ENCODE peak calls at places on chromosome 3, in six cellular contexts. L, S, H, A, I and U are unnamed samples.

GRCh38 chr3:38120690-38121450 is 16.1 kb downstream of the ACAA1 start:
- DNase-seq in S (no peak), A (no peak), L (no peak), H (peak), I (no peak), U (no peak)

GRCh38 chr3:3800685-3801509 is 1.7 kb downstream of the LRRN1 start:
- DNase-seq in L (peak), H (peak), S (no peak), I (peak), A (peak), U (no peak)

GRCh38 chr3:42814914-42815507 is 5.8 kb downstream of the ACKR2 start:
- DNase-seq in H (no peak), L (no peak), I (peak), A (no peak), S (no peak), U (no peak)

GRCh38 chr3:126996905-126997304 is 14.0 kb downstream of the PLXNA1 start:
- DNase-seq in I (no peak), A (no peak), L (no peak), S (peak), H (no peak), U (peak)

GRCh38 chr3:35417080-35417479 is 222.2 kb upstream of the ARPP21 start:
- DNase-seq in L (no peak), H (no peak), S (no peak), A (no peak), I (no peak), U (no peak)

GRCh38 chr3:155809181-155809580 is 3.1 kb upstream of the C3orf33 start:
- DNase-seq in S (no peak), A (no peak), L (no peak), H (no peak), I (no peak), U (peak)

GRCh38 chr3:65660000-65660598 is 378.6 kb downstream of the MAGI1 start:
- DNase-seq in L (no peak), A (no peak), I (no peak), S (no peak), H (no peak), U (no peak)

GRCh38 chr3:7504886-7505775 is 644.2 kb downstream of the GRM7 start:
- DNase-seq in I (no peak), A (peak), S (peak), H (peak), L (no peak), U (peak)

GRCh38 chr3:15899438-15899837 is 101.7 kb upstream of the ANKRD28 start:
- DNase-seq in I (no peak), H (peak), S (no peak), A (no peak), L (no peak), U (peak)

GRCh38 chr3:123773681-123774431 is 110.3 kb downstream of the MYLK start:
- DNase-seq in I (no peak), H (no peak), A (no peak), L (no peak), S (no peak), U (peak)

GRCh38 chr3:53939081-53939582 is 47.5 kb upstream of the SELENOK start:
- DNase-seq in L (no peak), I (no peak), S (no peak), H (peak), A (no peak), U (no peak)

GRCh38 chr3:99562138-99562537 is 76.3 kb upstream of the COL8A1 start:
- DNase-seq in I (peak), S (no peak), L (no peak), H (peak), A (no peak), U (peak)

GRCh38 chr3:54304867-54305266 is 182.5 kb downstream of the CACNA2D3 start:
- DNase-seq in L (no peak), S (no peak), A (no peak), I (no peak), H (no peak), U (no peak)

GRCh38 chr3:16509721-16510619 is 3.5 kb downstream of the RFTN1 start:
- DNase-seq in L (no peak), A (no peak), H (no peak), I (peak), S (no peak), U (no peak)

GRCh38 chr3:196991581-196992460 is 23.2 kb upstream of the PIGZ start:
- DNase-seq in A (peak), S (no peak), H (peak), L (no peak), I (no peak), U (no peak)

GRCh38 chr3:138945646-138946553 is 1.0 kb downstream of the FOXL2 start:
- DNase-seq in I (peak), H (peak), L (no peak), A (peak), S (no peak), U (peak)
- H3K4me3 ChIP-seq in I (peak), H (peak), L (peak), A (peak), S (peak), U (peak)

DNA sequence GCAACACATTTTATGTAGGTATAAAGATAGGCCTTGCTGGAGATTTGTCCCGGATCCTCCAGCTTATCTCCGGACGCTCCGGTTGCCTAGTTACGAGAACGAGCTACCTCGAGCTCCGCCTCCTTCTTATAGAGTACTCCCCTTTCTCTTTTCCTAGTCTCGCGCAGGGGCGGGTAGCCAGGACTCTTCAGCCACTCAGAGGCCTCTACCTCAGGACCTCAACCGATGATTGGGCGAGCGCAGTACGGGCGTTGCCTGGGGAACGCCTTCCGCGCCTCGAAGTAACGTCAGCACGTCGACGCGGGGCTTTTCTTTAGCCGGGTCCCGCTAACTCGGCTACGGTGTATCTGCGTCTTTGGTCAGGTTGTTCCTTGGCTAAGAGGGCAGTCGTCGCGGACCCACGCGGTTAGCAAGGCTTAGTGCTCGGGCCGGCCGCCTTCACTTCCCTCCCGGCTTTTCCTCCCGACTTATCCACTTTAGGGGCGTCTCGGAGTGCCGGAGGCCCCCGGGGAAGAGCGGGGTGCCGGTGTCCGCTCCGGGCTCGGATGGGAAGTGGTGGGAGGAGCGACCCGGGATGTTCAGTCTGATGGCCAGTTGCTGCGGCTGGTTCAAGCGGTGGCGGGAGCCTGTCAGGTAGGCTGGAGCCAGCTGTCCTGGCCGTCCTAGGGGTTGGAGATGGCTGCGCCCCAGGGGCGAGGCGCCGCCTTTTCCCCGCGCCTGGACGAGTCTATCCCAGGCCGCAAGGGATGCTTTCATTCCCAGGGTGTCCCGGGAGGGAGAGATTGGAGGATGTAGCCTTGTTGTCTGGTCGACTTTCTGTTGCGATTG is at the start of gene ARL13B:
- DNase-seq in A (peak), L (peak), I (peak), S (peak), H (peak), U (peak)
- TF ChIP-seq CTCF in A (no peak), L (no peak), I (no peak), S (no peak), H (no peak), U (no peak)

GRCh38 chr3:34015204-34016142 is 217.0 kb downstream of the PDCD6IP start:
- DNase-seq in A (no peak), S (no peak), H (peak), L (no peak), I (peak), U (peak)
- H3K4me3 ChIP-seq in A (no peak), S (no peak), H (no peak), L (no peak), I (no peak), U (no peak)

GRCh38 chr3:56682458-56683121 is 475 bp downstream of the TASOR start:
- DNase-seq in I (peak), L (peak), A (peak), H (peak), S (peak), U (peak)
- TF ChIP-seq CTCF in I (no peak), L (no peak), A (no peak), H (peak), S (no peak), U (no peak)